ENCODE peak calls at places on chromosomes 2 and 18, in four cellular contexts. One of them, this sample, is unnamed.
A peak's percentile ranks its signal among the peaks of the same experiment; 100 is the strongest.

GRCh38 chr2:118310016-118310877 is 222.0 kb downstream of the INSIG2 start:
- DNase-seq in endothelial cell: peak; percentile 53
- DNase-seq in IMR-90: peak; percentile 8
- DNase-seq in mucosa of descending colon: peak; percentile 24
- DNase-seq in this sample: peak; percentile 13

GRCh38 chr18:35050638-35051287 is 9.6 kb downstream of the MAPRE2 start:
- DNase-seq in mucosa of descending colon: peak; percentile 18
- DNase-seq in IMR-90: no peak
- DNase-seq in endothelial cell: no peak
- DNase-seq in this sample: peak; percentile 58

GRCh38 chr18:21361297-21361880 is 119.4 kb downstream of the GREB1L start:
- DNase-seq in endothelial cell: no peak
- DNase-seq in mucosa of descending colon: no peak
- DNase-seq in IMR-90: no peak
- DNase-seq in this sample: no peak

GRCh38 chr2:108169982-108170625 is 69.7 kb upstream of the SULT1C3 start:
- DNase-seq in IMR-90: peak; percentile 18
- DNase-seq in endothelial cell: no peak
- DNase-seq in mucosa of descending colon: no peak
- DNase-seq in this sample: peak; percentile 24

GRCh38 chr2:68971591-68972231 is 2.7 kb upstream of the GKN1 start:
- DNase-seq in endothelial cell: no peak
- DNase-seq in IMR-90: peak; percentile 95
- DNase-seq in mucosa of descending colon: peak; percentile 6
- DNase-seq in this sample: peak; percentile 96

GRCh38 chr2:109324859-109325258 is 195.9 kb downstream of the SH3RF3 start:
- DNase-seq in mucosa of descending colon: peak; percentile 40
- DNase-seq in endothelial cell: no peak
- DNase-seq in IMR-90: peak; percentile 95
- DNase-seq in this sample: peak; percentile 99

GRCh38 chr2:215554689-215555088 is 118.8 kb upstream of the FN1 start:
- DNase-seq in endothelial cell: no peak
- DNase-seq in mucosa of descending colon: no peak
- DNase-seq in IMR-90: peak; percentile 81
- DNase-seq in this sample: no peak

GRCh38 chr2:8413589-8414135 is 268.2 kb upstream of the ID2 start:
- DNase-seq in mucosa of descending colon: peak; percentile 63
- DNase-seq in IMR-90: peak; percentile 17
- DNase-seq in endothelial cell: no peak
- DNase-seq in this sample: peak; percentile 40

GRCh38 chr2:147045113-147045512 is 799.7 kb upstream of the ACVR2A start:
- DNase-seq in IMR-90: peak; percentile 22
- DNase-seq in endothelial cell: peak; percentile 71
- DNase-seq in mucosa of descending colon: peak; percentile 79
- DNase-seq in this sample: peak; percentile 29

GRCh38 chr2:167862296-167862695 is 385.1 kb downstream of the STK39 start:
- DNase-seq in IMR-90: no peak
- DNase-seq in mucosa of descending colon: no peak
- DNase-seq in endothelial cell: no peak
- DNase-seq in this sample: no peak

GRCh38 chr2:69306897-69307695 is 79.9 kb downstream of the GFPT1 start:
- DNase-seq in IMR-90: peak; percentile 77
- DNase-seq in mucosa of descending colon: peak; percentile 85
- DNase-seq in endothelial cell: peak; percentile 91
- DNase-seq in this sample: peak; percentile 90

GRCh38 chr2:201191132-201191875 is 8.4 kb downstream of the CASP10 start:
- DNase-seq in IMR-90: no peak
- DNase-seq in mucosa of descending colon: no peak
- DNase-seq in endothelial cell: peak; percentile 18
- DNase-seq in this sample: peak; percentile 88

GRCh38 chr2:190809139-190809764 is 71.4 kb upstream of the GLS start:
- DNase-seq in endothelial cell: no peak
- DNase-seq in IMR-90: no peak
- DNase-seq in mucosa of descending colon: peak; percentile 37
- DNase-seq in this sample: peak; percentile 69

GRCh38 chr2:216188268-216188850 is 79.2 kb downstream of the XRCC5 start:
- DNase-seq in endothelial cell: no peak
- DNase-seq in IMR-90: no peak
- DNase-seq in mucosa of descending colon: no peak
- DNase-seq in this sample: peak; percentile 10

GRCh38 chr2:121257476-121257831 is 27.5 kb downstream of the TFCP2L1 start:
- DNase-seq in IMR-90: no peak
- DNase-seq in mucosa of descending colon: no peak
- DNase-seq in endothelial cell: no peak
- DNase-seq in this sample: no peak

GRCh38 chr2:43519711-43520221 is 76.1 kb downstream of the THADA start:
- DNase-seq in mucosa of descending colon: no peak
- DNase-seq in endothelial cell: no peak
- DNase-seq in IMR-90: peak; percentile 97
- DNase-seq in this sample: peak; percentile 89

GRCh38 chr2:143259368-143259958 is 130.2 kb downstream of the ARHGAP15 start:
- DNase-seq in mucosa of descending colon: peak; percentile 87
- DNase-seq in endothelial cell: peak; percentile 62
- DNase-seq in IMR-90: peak; percentile 73
- DNase-seq in this sample: peak; percentile 66

GRCh38 chr2:68721482-68722071 is 13.0 kb upstream of the ARHGAP25 start:
- DNase-seq in IMR-90: no peak
- DNase-seq in mucosa of descending colon: peak; percentile 46
- DNase-seq in endothelial cell: no peak
- DNase-seq in this sample: no peak

GRCh38 chr2:237674731-237675276 is 47.4 kb downstream of the LRRFIP1 start:
- DNase-seq in mucosa of descending colon: peak; percentile 85
- DNase-seq in endothelial cell: peak; percentile 90
- DNase-seq in IMR-90: peak; percentile 75
- DNase-seq in this sample: peak; percentile 81

GRCh38 chr2:138493334-138493733 is 8.2 kb upstream of the SPOPL start:
- DNase-seq in mucosa of descending colon: no peak
- DNase-seq in IMR-90: no peak
- DNase-seq in endothelial cell: no peak
- DNase-seq in this sample: no peak

GRCh38 chr18:24373331-24373730 is 24.3 kb downstream of the OSBPL1A start:
- DNase-seq in IMR-90: peak; percentile 64
- DNase-seq in endothelial cell: no peak
- DNase-seq in mucosa of descending colon: no peak
- DNase-seq in this sample: no peak

GRCh38 chr18:46680784-46681695 is 24.0 kb upstream of the LOXHD1 start:
- DNase-seq in IMR-90: no peak
- DNase-seq in mucosa of descending colon: no peak
- DNase-seq in endothelial cell: no peak
- DNase-seq in this sample: no peak

GRCh38 chr2:106160786-106161261 is 33.3 kb downstream of the UXS1 start:
- DNase-seq in IMR-90: no peak
- DNase-seq in mucosa of descending colon: no peak
- DNase-seq in endothelial cell: no peak
- DNase-seq in this sample: no peak

GRCh38 chr2:158651358-158652057 is 143.6 kb upstream of the DAPL1 start:
- DNase-seq in IMR-90: no peak
- DNase-seq in mucosa of descending colon: no peak
- DNase-seq in endothelial cell: no peak
- DNase-seq in this sample: no peak

GRCh38 chr2:134143568-134143967 is 110.3 kb upstream of the MGAT5 start:
- DNase-seq in endothelial cell: no peak
- DNase-seq in mucosa of descending colon: no peak
- DNase-seq in IMR-90: no peak
- DNase-seq in this sample: no peak

GRCh38 chr2:134310450-134311079 is 56.7 kb downstream of the MGAT5 start:
- DNase-seq in mucosa of descending colon: no peak
- DNase-seq in endothelial cell: no peak
- DNase-seq in IMR-90: no peak
- DNase-seq in this sample: no peak

GRCh38 chr2:127582863-127583861 is 47.7 kb downstream of the MYO7B start:
- DNase-seq in mucosa of descending colon: no peak
- DNase-seq in endothelial cell: no peak
- DNase-seq in IMR-90: no peak
- DNase-seq in this sample: no peak

GRCh38 chr2:106113362-106113971 is 80.6 kb downstream of the UXS1 start:
- DNase-seq in IMR-90: no peak
- DNase-seq in endothelial cell: no peak
- DNase-seq in mucosa of descending colon: no peak
- DNase-seq in this sample: no peak

GRCh38 chr2:127770973-127771735 is 39.8 kb downstream of the WDR33 start:
- DNase-seq in endothelial cell: no peak
- DNase-seq in mucosa of descending colon: no peak
- DNase-seq in IMR-90: peak; percentile 98
- DNase-seq in this sample: peak; percentile 92

GRCh38 chr18:25787281-25787680 is 303.1 kb downstream of the SS18 start:
- DNase-seq in mucosa of descending colon: no peak
- DNase-seq in endothelial cell: no peak
- DNase-seq in IMR-90: no peak
- DNase-seq in this sample: no peak

GRCh38 chr2:196337618-196337953 is 166.2 kb upstream of the STK17B start:
- DNase-seq in endothelial cell: no peak
- DNase-seq in IMR-90: no peak
- DNase-seq in mucosa of descending colon: no peak
- DNase-seq in this sample: no peak

GRCh38 chr2:2667690-2668089 is 336.6 kb upstream of the MYT1L start:
- DNase-seq in mucosa of descending colon: no peak
- DNase-seq in endothelial cell: no peak
- DNase-seq in IMR-90: no peak
- DNase-seq in this sample: no peak

GRCh38 chr18:62658028-62658427 is 57.3 kb upstream of the PHLPP1 start:
- DNase-seq in IMR-90: no peak
- DNase-seq in mucosa of descending colon: no peak
- DNase-seq in endothelial cell: no peak
- DNase-seq in this sample: no peak

GRCh38 chr18:62662799-62663173 is 52.6 kb upstream of the PHLPP1 start:
- DNase-seq in mucosa of descending colon: no peak
- DNase-seq in endothelial cell: no peak
- DNase-seq in IMR-90: no peak
- DNase-seq in this sample: no peak

GRCh38 chr18:62655520-62656219 is 59.7 kb upstream of the PHLPP1 start:
- DNase-seq in mucosa of descending colon: no peak
- DNase-seq in endothelial cell: no peak
- DNase-seq in IMR-90: no peak
- DNase-seq in this sample: no peak

GRCh38 chr18:62660741-62661140 is 54.6 kb upstream of the PHLPP1 start:
- DNase-seq in IMR-90: no peak
- DNase-seq in mucosa of descending colon: no peak
- DNase-seq in endothelial cell: no peak
- DNase-seq in this sample: no peak

DNA sequence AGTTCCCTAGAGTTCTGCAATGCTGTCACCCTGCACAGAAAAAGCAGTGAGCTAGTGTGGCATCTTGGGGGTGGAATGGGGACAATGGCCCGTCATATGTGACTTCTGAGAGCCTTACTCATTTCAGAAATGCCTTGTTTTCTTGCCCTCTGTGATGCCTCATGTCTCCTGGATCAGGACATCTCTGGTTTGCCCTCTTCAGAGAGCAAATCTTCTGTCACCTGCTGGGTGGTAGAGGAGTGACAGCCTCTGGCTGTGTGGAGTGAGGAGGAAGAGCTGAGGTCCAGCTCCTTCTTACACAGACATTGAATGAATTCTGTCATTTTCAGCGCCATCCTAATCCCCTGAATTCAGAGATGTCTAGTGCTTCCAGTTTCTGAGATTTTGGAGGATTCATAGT is 55.6 kb upstream of the PHLPP1 start:
- DNase-seq in endothelial cell: no peak
- DNase-seq in IMR-90: no peak
- DNase-seq in mucosa of descending colon: no peak
- DNase-seq in this sample: no peak
- TF ChIP-seq CTCF in endothelial cell: no peak
- TF ChIP-seq CTCF in IMR-90: no peak
- TF ChIP-seq CTCF in mucosa of descending colon: no peak
- TF ChIP-seq CTCF in this sample: no peak

DNA sequence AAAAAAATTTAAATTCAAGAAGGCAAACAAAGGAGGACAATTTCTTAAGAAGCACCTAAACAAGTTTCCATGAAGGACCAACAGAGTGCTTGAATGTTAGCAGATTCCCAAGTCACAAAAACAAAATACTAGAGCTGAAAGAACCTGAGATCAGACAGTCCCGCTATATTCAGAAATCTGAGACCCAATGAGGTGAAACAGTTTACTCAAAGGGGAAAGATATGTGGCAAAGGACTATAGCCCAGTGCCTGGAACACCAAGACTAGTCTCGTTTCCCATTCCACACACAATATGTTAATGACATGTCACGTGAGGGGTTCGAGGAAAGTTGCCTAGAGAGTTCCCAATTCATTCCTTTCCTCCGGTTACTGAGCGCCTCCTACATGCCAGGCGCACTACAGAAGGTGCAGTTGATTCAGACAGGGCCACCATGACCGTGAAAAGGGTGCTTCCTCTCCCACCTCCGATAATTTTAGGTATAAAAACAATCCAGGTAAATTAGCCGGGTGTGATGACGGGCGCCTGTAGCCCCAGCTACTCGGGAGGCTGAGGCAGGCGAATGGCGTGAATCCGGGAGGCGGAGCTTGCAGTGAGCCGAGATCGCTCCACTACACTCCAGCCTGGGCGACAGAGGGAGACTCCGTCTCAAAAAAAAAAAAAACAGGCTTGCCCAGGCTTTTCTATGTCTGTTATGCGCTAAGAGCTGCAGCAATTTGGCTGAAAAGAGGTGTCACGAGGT is 617 bp downstream of the SRBD1 start:
- DNase-seq in mucosa of descending colon: peak; percentile 75
- DNase-seq in endothelial cell: peak; percentile 38
- DNase-seq in IMR-90: peak; percentile 59
- DNase-seq in this sample: peak; percentile 65
- TF ChIP-seq CTCF in mucosa of descending colon: peak; percentile 5
- TF ChIP-seq CTCF in endothelial cell: no peak
- TF ChIP-seq CTCF in IMR-90: peak; percentile 31
- TF ChIP-seq CTCF in this sample: peak; percentile 30

GRCh38 chr18:8706981-8707940 is 1.9 kb downstream of the MTCL1 start:
- DNase-seq in mucosa of descending colon: peak; percentile 31
- DNase-seq in IMR-90: peak; percentile 73
- DNase-seq in endothelial cell: peak; percentile 50
- DNase-seq in this sample: peak; percentile 84
- TF ChIP-seq CTCF in mucosa of descending colon: no peak
- TF ChIP-seq CTCF in IMR-90: no peak
- TF ChIP-seq CTCF in endothelial cell: no peak
- TF ChIP-seq CTCF in this sample: peak; percentile 37

GRCh38 chr2:58293056-58293455 is 51.9 kb upstream of the FANCL start:
- DNase-seq in IMR-90: no peak
- DNase-seq in endothelial cell: no peak
- DNase-seq in mucosa of descending colon: no peak
- DNase-seq in this sample: no peak

GRCh38 chr2:58291726-58292430 is 50.8 kb upstream of the FANCL start:
- DNase-seq in mucosa of descending colon: no peak
- DNase-seq in endothelial cell: no peak
- DNase-seq in IMR-90: no peak
- DNase-seq in this sample: no peak

GRCh38 chr2:58283931-58284330 is 42.8 kb upstream of the FANCL start:
- DNase-seq in mucosa of descending colon: no peak
- DNase-seq in IMR-90: no peak
- DNase-seq in endothelial cell: no peak
- DNase-seq in this sample: no peak

DNA sequence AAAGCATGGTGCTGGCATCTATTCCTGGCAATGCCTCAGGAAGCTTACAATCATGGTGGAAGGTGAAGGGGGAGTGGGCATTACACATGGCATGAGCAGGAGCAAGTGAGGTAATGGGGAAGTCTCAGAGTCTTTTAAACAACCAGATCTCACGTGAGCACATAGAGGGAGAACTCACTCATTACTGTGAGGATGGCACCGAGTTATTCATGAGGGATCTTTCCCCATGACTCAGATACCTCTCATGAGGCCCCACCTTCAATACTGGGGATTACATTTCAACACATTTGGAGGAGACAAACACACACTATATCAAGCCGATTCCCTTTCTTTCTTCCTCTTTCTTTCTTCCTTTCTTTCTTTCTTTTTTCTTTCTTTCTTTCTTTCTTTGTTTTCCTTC is 47.9 kb upstream of the FANCL start:
- DNase-seq in IMR-90: peak; percentile 2
- DNase-seq in endothelial cell: no peak
- DNase-seq in mucosa of descending colon: no peak
- DNase-seq in this sample: no peak
- TF ChIP-seq CTCF in IMR-90: no peak
- TF ChIP-seq CTCF in endothelial cell: no peak
- TF ChIP-seq CTCF in mucosa of descending colon: no peak
- TF ChIP-seq CTCF in this sample: no peak

This sample was measured in fibroblast of villous mesenchyme.